ENCODE peak calls at places on chromosome 12, in eight cellular contexts. One of them, this sample, is unnamed.

GRCh38 chr12:37543131-37543965 is 773.2 kb upstream of the ALG10B start:
- DNase-seq in AG04449: no peak
- DNase-seq in osteocyte: peak; percentile 80
- DNase-seq in mucosa of gallbladder: no peak
- DNase-seq in cerebellar cortex: no peak
- DNase-seq in NCI-H82: peak; percentile 52
- DNase-seq in prostate gland: no peak
- DNase-seq in breast epithelium: no peak
- DNase-seq in this sample: no peak

GRCh38 chr12:111412830-111413441 is 7.2 kb downstream of the SH2B3 start:
- DNase-seq in AG04449: no peak
- DNase-seq in osteocyte: no peak
- DNase-seq in mucosa of gallbladder: no peak
- DNase-seq in cerebellar cortex: no peak
- DNase-seq in NCI-H82: no peak
- DNase-seq in prostate gland: no peak
- DNase-seq in breast epithelium: no peak
- DNase-seq in this sample: no peak

GRCh38 chr12:94595152-94595551 is 55.2 kb downstream of the TMCC3 start:
- DNase-seq in AG04449: no peak
- DNase-seq in osteocyte: no peak
- DNase-seq in mucosa of gallbladder: no peak
- DNase-seq in cerebellar cortex: no peak
- DNase-seq in NCI-H82: no peak
- DNase-seq in prostate gland: no peak
- DNase-seq in breast epithelium: no peak
- DNase-seq in this sample: peak; percentile 53

GRCh38 chr12:70721216-70721615 is 84.0 kb upstream of the PTPRB start:
- DNase-seq in AG04449: no peak
- DNase-seq in osteocyte: no peak
- DNase-seq in mucosa of gallbladder: no peak
- DNase-seq in cerebellar cortex: peak; percentile 57
- DNase-seq in NCI-H82: no peak
- DNase-seq in prostate gland: no peak
- DNase-seq in breast epithelium: no peak
- DNase-seq in this sample: no peak

GRCh38 chr12:3456809-3457208 is 34.2 kb upstream of the PRMT8 start:
- DNase-seq in AG04449: no peak
- DNase-seq in osteocyte: no peak
- DNase-seq in mucosa of gallbladder: no peak
- DNase-seq in cerebellar cortex: no peak
- DNase-seq in NCI-H82: peak; percentile 59
- DNase-seq in prostate gland: no peak
- DNase-seq in breast epithelium: no peak
- DNase-seq in this sample: no peak

GRCh38 chr12:111193511-111193910 is 175.4 kb downstream of the PHETA1 start:
- DNase-seq in AG04449: no peak
- DNase-seq in osteocyte: no peak
- DNase-seq in mucosa of gallbladder: no peak
- DNase-seq in cerebellar cortex: no peak
- DNase-seq in NCI-H82: no peak
- DNase-seq in prostate gland: no peak
- DNase-seq in breast epithelium: no peak
- DNase-seq in this sample: no peak

GRCh38 chr12:66156654-66157053 is 13.1 kb downstream of the TMBIM4 start:
- DNase-seq in AG04449: no peak
- DNase-seq in osteocyte: no peak
- DNase-seq in mucosa of gallbladder: no peak
- DNase-seq in cerebellar cortex: no peak
- DNase-seq in NCI-H82: no peak
- DNase-seq in prostate gland: no peak
- DNase-seq in breast epithelium: no peak
- DNase-seq in this sample: peak; percentile 19

GRCh38 chr12:71220295-71220694 is 62.5 kb upstream of the TSPAN8 start:
- DNase-seq in AG04449: no peak
- DNase-seq in osteocyte: no peak
- DNase-seq in mucosa of gallbladder: no peak
- DNase-seq in cerebellar cortex: no peak
- DNase-seq in NCI-H82: peak; percentile 53
- DNase-seq in prostate gland: no peak
- DNase-seq in breast epithelium: no peak
- DNase-seq in this sample: no peak

GRCh38 chr12:7369274-7369729 is 65.4 kb downstream of the ACSM4 start:
- DNase-seq in AG04449: no peak
- DNase-seq in osteocyte: no peak
- DNase-seq in mucosa of gallbladder: no peak
- DNase-seq in cerebellar cortex: no peak
- DNase-seq in NCI-H82: no peak
- DNase-seq in prostate gland: no peak
- DNase-seq in breast epithelium: peak; percentile 82
- DNase-seq in this sample: no peak

GRCh38 chr12:109052415-109053323 is at the start of gene USP30:
- DNase-seq in AG04449: peak; percentile 41
- DNase-seq in osteocyte: peak; percentile 94
- DNase-seq in mucosa of gallbladder: peak; percentile 82
- DNase-seq in cerebellar cortex: peak; percentile 87
- DNase-seq in NCI-H82: peak; percentile 91
- DNase-seq in prostate gland: peak; percentile 70
- DNase-seq in breast epithelium: peak; percentile 84
- DNase-seq in this sample: peak; percentile 84

GRCh38 chr12:26195250-26195640 is at the start of gene SSPN:
- DNase-seq in AG04449: no peak
- DNase-seq in osteocyte: peak; percentile 88
- DNase-seq in mucosa of gallbladder: peak; percentile 62
- DNase-seq in cerebellar cortex: peak; percentile 64
- DNase-seq in NCI-H82: peak; percentile 60
- DNase-seq in prostate gland: peak; percentile 34
- DNase-seq in breast epithelium: peak; percentile 66
- DNase-seq in this sample: peak; percentile 70

GRCh38 chr12:50509009-50509663 is 4.4 kb downstream of the DIP2B start:
- DNase-seq in AG04449: no peak
- DNase-seq in osteocyte: no peak
- DNase-seq in mucosa of gallbladder: no peak
- DNase-seq in cerebellar cortex: no peak
- DNase-seq in NCI-H82: no peak
- DNase-seq in prostate gland: no peak
- DNase-seq in breast epithelium: no peak
- DNase-seq in this sample: no peak

GRCh38 chr12:12683725-12684124 is 12.3 kb downstream of the GPR19 start:
- DNase-seq in AG04449: no peak
- DNase-seq in osteocyte: no peak
- DNase-seq in mucosa of gallbladder: no peak
- DNase-seq in cerebellar cortex: peak; percentile 72
- DNase-seq in NCI-H82: peak; percentile 28
- DNase-seq in prostate gland: no peak
- DNase-seq in breast epithelium: no peak
- DNase-seq in this sample: no peak

GRCh38 chr12:86712425-86712843 is 456.2 kb upstream of the MGAT4C start:
- DNase-seq in AG04449: peak; percentile 95
- DNase-seq in osteocyte: no peak
- DNase-seq in mucosa of gallbladder: no peak
- DNase-seq in cerebellar cortex: no peak
- DNase-seq in NCI-H82: no peak
- DNase-seq in prostate gland: no peak
- DNase-seq in breast epithelium: no peak
- DNase-seq in this sample: peak; percentile 99

GRCh38 chr12:70467908-70468733 is 102.0 kb downstream of the KCNMB4 start:
- DNase-seq in AG04449: no peak
- DNase-seq in osteocyte: no peak
- DNase-seq in mucosa of gallbladder: no peak
- DNase-seq in cerebellar cortex: no peak
- DNase-seq in NCI-H82: no peak
- DNase-seq in prostate gland: no peak
- DNase-seq in breast epithelium: no peak
- DNase-seq in this sample: no peak

GRCh38 chr12:4824415-4824814 is 85.3 kb upstream of the KCNA1 start:
- DNase-seq in AG04449: peak; percentile 19
- DNase-seq in osteocyte: no peak
- DNase-seq in mucosa of gallbladder: no peak
- DNase-seq in cerebellar cortex: no peak
- DNase-seq in NCI-H82: no peak
- DNase-seq in prostate gland: no peak
- DNase-seq in breast epithelium: no peak
- DNase-seq in this sample: peak; percentile 96

GRCh38 chr12:15322164-15323054 is at the start of gene PTPRO:
- DNase-seq in AG04449: no peak
- DNase-seq in osteocyte: no peak
- DNase-seq in mucosa of gallbladder: no peak
- DNase-seq in cerebellar cortex: no peak
- DNase-seq in NCI-H82: peak; percentile 85
- DNase-seq in prostate gland: no peak
- DNase-seq in breast epithelium: no peak
- DNase-seq in this sample: no peak

GRCh38 chr12:52391618-52392002 is 6.2 kb upstream of the KRT84 start:
- DNase-seq in AG04449: no peak
- DNase-seq in osteocyte: peak; percentile 90
- DNase-seq in mucosa of gallbladder: peak; percentile 50
- DNase-seq in cerebellar cortex: no peak
- DNase-seq in NCI-H82: no peak
- DNase-seq in prostate gland: no peak
- DNase-seq in breast epithelium: no peak
- DNase-seq in this sample: peak; percentile 24

GRCh38 chr12:121673013-121673441 is 3.6 kb upstream of the MORN3 start:
- DNase-seq in AG04449: no peak
- DNase-seq in osteocyte: no peak
- DNase-seq in mucosa of gallbladder: no peak
- DNase-seq in cerebellar cortex: peak; percentile 46
- DNase-seq in NCI-H82: peak; percentile 31
- DNase-seq in prostate gland: peak; percentile 68
- DNase-seq in breast epithelium: peak; percentile 89
- DNase-seq in this sample: no peak

GRCh38 chr12:26156996-26157395 is 32.2 kb upstream of the BHLHE41 start:
- DNase-seq in AG04449: no peak
- DNase-seq in osteocyte: no peak
- DNase-seq in mucosa of gallbladder: no peak
- DNase-seq in cerebellar cortex: no peak
- DNase-seq in NCI-H82: no peak
- DNase-seq in prostate gland: no peak
- DNase-seq in breast epithelium: no peak
- DNase-seq in this sample: no peak

GRCh38 chr12:51393676-51394545 is 2.7 kb upstream of the GALNT6 start:
- DNase-seq in AG04449: peak; percentile 84
- DNase-seq in osteocyte: no peak
- DNase-seq in mucosa of gallbladder: no peak
- DNase-seq in cerebellar cortex: no peak
- DNase-seq in NCI-H82: no peak
- DNase-seq in prostate gland: no peak
- DNase-seq in breast epithelium: no peak
- DNase-seq in this sample: peak; percentile 95

GRCh38 chr12:9365296-9365695 is 157.1 kb upstream of the PZP start:
- DNase-seq in AG04449: no peak
- DNase-seq in osteocyte: no peak
- DNase-seq in mucosa of gallbladder: no peak
- DNase-seq in cerebellar cortex: no peak
- DNase-seq in NCI-H82: no peak
- DNase-seq in prostate gland: no peak
- DNase-seq in breast epithelium: no peak
- DNase-seq in this sample: peak; percentile 78

GRCh38 chr12:92503977-92504966 is 198.5 kb upstream of the PLEKHG7 start:
- DNase-seq in AG04449: no peak
- DNase-seq in osteocyte: no peak
- DNase-seq in mucosa of gallbladder: peak; percentile 86
- DNase-seq in cerebellar cortex: peak; percentile 89
- DNase-seq in NCI-H82: no peak
- DNase-seq in prostate gland: no peak
- DNase-seq in breast epithelium: no peak
- DNase-seq in this sample: no peak

GRCh38 chr12:69007858-69008314 is 74.9 kb upstream of the CPM start:
- DNase-seq in AG04449: no peak
- DNase-seq in osteocyte: no peak
- DNase-seq in mucosa of gallbladder: no peak
- DNase-seq in cerebellar cortex: no peak
- DNase-seq in NCI-H82: no peak
- DNase-seq in prostate gland: no peak
- DNase-seq in breast epithelium: no peak
- DNase-seq in this sample: no peak

GRCh38 chr12:24197517-24197916 is 248.0 kb upstream of the SOX5 start:
- DNase-seq in AG04449: no peak
- DNase-seq in osteocyte: no peak
- DNase-seq in mucosa of gallbladder: no peak
- DNase-seq in cerebellar cortex: no peak
- DNase-seq in NCI-H82: no peak
- DNase-seq in prostate gland: no peak
- DNase-seq in breast epithelium: no peak
- DNase-seq in this sample: no peak

GRCh38 chr12:22657538-22657937 is 32.6 kb downstream of the ETNK1 start:
- DNase-seq in AG04449: no peak
- DNase-seq in osteocyte: no peak
- DNase-seq in mucosa of gallbladder: no peak
- DNase-seq in cerebellar cortex: no peak
- DNase-seq in NCI-H82: peak; percentile 23
- DNase-seq in prostate gland: no peak
- DNase-seq in breast epithelium: no peak
- DNase-seq in this sample: peak; percentile 44

GRCh38 chr12:120979862-120980696 is 1.7 kb downstream of the HNF1A start:
- DNase-seq in AG04449: no peak
- DNase-seq in osteocyte: no peak
- DNase-seq in mucosa of gallbladder: peak; percentile 42
- DNase-seq in cerebellar cortex: no peak
- DNase-seq in NCI-H82: no peak
- DNase-seq in prostate gland: no peak
- DNase-seq in breast epithelium: no peak
- DNase-seq in this sample: no peak

GRCh38 chr12:88952543-88952942 is 372.3 kb upstream of the KITLG start:
- DNase-seq in AG04449: no peak
- DNase-seq in osteocyte: no peak
- DNase-seq in mucosa of gallbladder: peak; percentile 56
- DNase-seq in cerebellar cortex: no peak
- DNase-seq in NCI-H82: no peak
- DNase-seq in prostate gland: no peak
- DNase-seq in breast epithelium: no peak
- DNase-seq in this sample: peak; percentile 54